ENCODE peak calls at places on chromosomes 5 and 9, in six cellular contexts. B is A549, M is K562, H is HepG2, X is GM12878, O is endothelial cell of umbilical vein. I is an unnamed sample.

GRCh38 chr5:132883261-132883834 is 9.9 kb downstream of the LEAP2 start:
- DNase-seq in B (peak), M (peak), H (peak), X (no peak), O (peak), I (peak)

GRCh38 chr9:131312822-131313770 is 23.6 kb downstream of the PLPP7 start:
- DNase-seq in B (peak), M (peak), H (no peak), X (no peak), O (no peak), I (no peak)

GRCh38 chr9:121601234-121601633 is 50.2 kb upstream of the DAB2IP start:
- DNase-seq in B (no peak), M (no peak), H (peak), X (no peak), O (no peak), I (peak)

GRCh38 chr5:56415356-56415765 is 182.2 kb upstream of the ANKRD55 start:
- DNase-seq in B (peak), M (peak), H (no peak), X (peak), O (no peak), I (peak)

GRCh38 chr5:113199122-113199905 is 222.7 kb downstream of the DCP2 start:
- DNase-seq in B (no peak), M (no peak), H (no peak), X (no peak), O (peak), I (peak)

GRCh38 chr5:177357459-177358332 is at the start of gene RGS14:
- DNase-seq in B (no peak), M (no peak), H (no peak), X (peak), O (peak), I (peak)

GRCh38 chr5:82885657-82886389 is 191.4 kb downstream of the TMEM167A start:
- DNase-seq in B (peak), M (no peak), H (no peak), X (peak), O (no peak), I (no peak)

GRCh38 chr5:1513326-1514026 is 10.3 kb downstream of the LPCAT1 start:
- DNase-seq in B (no peak), M (no peak), H (no peak), X (no peak), O (no peak), I (no peak)

GRCh38 chr5:124865603-124866354 is 119.3 kb upstream of the ZNF608 start:
- DNase-seq in B (no peak), M (no peak), H (no peak), X (no peak), O (peak), I (no peak)

GRCh38 chr9:82421498-82421897 is 432.9 kb downstream of the SPATA31D1 start:
- DNase-seq in B (no peak), M (no peak), H (no peak), X (no peak), O (no peak), I (no peak)

GRCh38 chr5:36442352-36442751 is 140.7 kb upstream of the RANBP3L start:
- DNase-seq in B (peak), M (peak), H (peak), X (no peak), O (no peak), I (no peak)
- TF ChIP-seq MYC in B (no peak), M (peak), H (no peak), X (no peak), O (no peak), I (no peak)

GRCh38 chr5:180353226-180353962 is at the start of gene GFPT2:
- DNase-seq in B (peak), M (peak), H (peak), X (no peak), O (peak), I (no peak)
- TF ChIP-seq MYC in B (no peak), M (no peak), H (no peak), X (no peak), O (no peak), I (no peak)

GRCh38 chr9:34507966-34508365 is 14.8 kb downstream of the ENHO start:
- DNase-seq in B (no peak), M (no peak), H (no peak), X (no peak), O (no peak), I (no peak)
- TF ChIP-seq MYC in B (no peak), M (no peak), H (no peak), X (no peak), O (no peak), I (no peak)

DNA sequence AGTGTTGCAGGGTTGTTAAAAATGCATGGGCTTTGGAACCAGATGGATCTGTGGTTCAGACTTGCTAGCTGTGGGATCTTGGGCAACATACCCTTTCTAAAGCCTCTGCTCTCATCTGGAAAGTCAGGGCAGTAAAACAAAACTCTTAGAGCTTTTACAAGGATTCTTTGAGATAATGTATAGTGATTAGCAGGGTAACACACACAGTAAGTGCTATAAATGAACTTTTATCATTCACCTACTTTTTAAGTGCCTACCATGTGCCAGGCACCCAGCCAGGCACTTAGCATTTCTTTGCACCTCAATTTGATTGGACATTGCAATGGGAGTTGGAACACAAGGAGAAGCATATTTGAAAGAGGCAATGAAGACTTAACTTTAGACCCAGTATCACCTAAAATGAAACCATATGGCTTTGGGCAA is 208.6 kb upstream of the PAPPA start:
- DNase-seq in B (peak), M (no peak), H (no peak), X (no peak), O (no peak), I (no peak)
- TF ChIP-seq MYC in B (no peak), M (no peak), H (no peak), X (no peak), O (no peak), I (no peak)

DNA sequence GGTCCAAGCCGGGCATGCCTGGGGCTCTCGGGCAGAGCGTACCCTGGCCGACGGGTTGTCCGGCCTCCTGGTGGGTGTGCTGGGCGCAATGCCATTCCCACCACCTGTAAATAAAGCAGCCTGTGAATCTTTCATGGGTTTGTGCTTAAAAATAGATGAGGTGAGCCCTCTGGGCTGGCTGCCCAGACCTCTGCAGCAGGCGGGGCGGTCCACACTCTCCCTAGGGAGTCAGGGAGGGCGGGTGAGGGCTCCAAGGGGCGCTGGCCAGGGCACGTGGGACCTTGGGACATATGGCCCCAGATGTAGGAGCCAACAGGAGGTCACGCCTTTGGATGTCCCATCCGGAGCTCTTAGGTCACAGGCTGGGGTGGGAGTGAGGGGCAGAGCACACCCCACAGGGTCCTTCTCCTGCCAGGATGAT is 3.6 kb upstream of the AGPAT2 start:
- DNase-seq in B (no peak), M (no peak), H (no peak), X (no peak), O (no peak), I (no peak)
- TF ChIP-seq MYC in B (no peak), M (no peak), H (no peak), X (no peak), O (no peak), I (no peak)

GRCh38 chr5:147234098-147234824 is 565 bp upstream of the STK32A start:
- DNase-seq in B (no peak), M (no peak), H (no peak), X (no peak), O (no peak), I (no peak)

GRCh38 chr5:147240266-147240985 is 5.6 kb downstream of the STK32A start:
- DNase-seq in B (no peak), M (no peak), H (no peak), X (no peak), O (no peak), I (no peak)

GRCh38 chr5:147234825-147235635 is at the start of gene STK32A:
- DNase-seq in B (peak), M (no peak), H (no peak), X (no peak), O (peak), I (no peak)
- TF ChIP-seq MYC in B (no peak), M (no peak), H (no peak), X (no peak), O (no peak), I (no peak)

I was measured in NB4.